ENCODE peak calls at places on chromosomes 13 and 19, in eight cellular contexts. B, Q, V, C, T, Z, Y and J are unnamed samples.

GRCh38 chr13:94712812-94713555 is 639 bp upstream of the SOX21 start:
- DNase-seq in Q (peak; percentile 60), B (no peak), C (peak; percentile 31), T (no peak), Z (peak; percentile 64), V (peak; percentile 62), Y (peak; percentile 48), J (no peak)

GRCh38 chr19:37999309-38000213 is 92.6 kb downstream of the SIPA1L3 start:
- DNase-seq in T (no peak), C (peak; percentile 74), Z (no peak), B (peak; percentile 98), Y (no peak), Q (no peak), V (no peak), J (peak; percentile 90)

GRCh38 chr19:12867120-12868099 is 13.8 kb downstream of the DNASE2 start:
- DNase-seq in C (peak; percentile 62), Y (peak; percentile 67), B (no peak), Q (peak; percentile 94), Z (peak; percentile 88), T (no peak), V (no peak), J (peak; percentile 87)

GRCh38 chr13:42930136-42930535 is 61.9 kb downstream of the EPSTI1 start:
- DNase-seq in B (no peak), C (no peak), Y (no peak), Q (no peak), V (no peak), T (no peak), Z (no peak), J (no peak)

GRCh38 chr13:77522444-77522843 is 13.1 kb upstream of the SCEL start:
- DNase-seq in C (no peak), Q (no peak), T (no peak), V (no peak), Z (no peak), Y (no peak), B (no peak), J (no peak)

GRCh38 chr13:60448907-60449510 is 52.0 kb downstream of the TDRD3 start:
- DNase-seq in Z (peak; percentile 43), C (peak; percentile 44), Q (peak; percentile 66), V (no peak), B (peak; percentile 4), Y (peak; percentile 38), T (no peak), J (no peak)

GRCh38 chr13:51601601-51602348 is 17.5 kb downstream of the WDFY2 start:
- DNase-seq in Z (no peak), Q (no peak), V (no peak), T (no peak), C (no peak), Y (no peak), B (no peak), J (no peak)

GRCh38 chr19:32324631-32325215 is 20.7 kb upstream of the ZNF507 start:
- DNase-seq in Y (peak; percentile 85), C (no peak), Z (no peak), T (no peak), V (no peak), B (no peak), Q (no peak), J (no peak)

GRCh38 chr13:44854264-44855060 is 134.8 kb downstream of the NUFIP1 start:
- DNase-seq in Y (peak; percentile 71), Q (no peak), V (no peak), B (no peak), C (no peak), T (no peak), Z (no peak), J (no peak)

GRCh38 chr19:441213-441823 is 19.5 kb downstream of the SHC2 start:
- DNase-seq in C (no peak), Z (no peak), Y (no peak), T (no peak), Q (no peak), V (no peak), B (no peak), J (no peak)

GRCh38 chr19:12497032-12497431 is 12.4 kb upstream of the ZNF709 start:
- DNase-seq in Z (no peak), V (no peak), Q (no peak), T (no peak), C (no peak), Y (no peak), B (no peak), J (no peak)

GRCh38 chr19:5927439-5927821 is 13.4 kb downstream of the CAPS start:
- DNase-seq in Y (no peak), Q (no peak), Z (no peak), T (no peak), C (no peak), V (no peak), B (no peak), J (no peak)

GRCh38 chr19:9883231-9883758 is 48.2 kb downstream of the PIN1 start:
- DNase-seq in B (no peak), Z (no peak), Y (no peak), C (peak; percentile 68), T (no peak), Q (peak; percentile 38), V (no peak), J (no peak)

GRCh38 chr19:1244693-1245451 is 3.3 kb downstream of the ATP5F1D start:
- DNase-seq in V (no peak), B (no peak), T (no peak), C (no peak), Y (no peak), Q (no peak), Z (no peak), J (no peak)

GRCh38 chr19:34580055-34580336 is 97.0 kb downstream of the SCGB2B2 start:
- DNase-seq in Z (no peak), V (no peak), Y (no peak), T (no peak), Q (no peak), B (no peak), C (no peak), J (no peak)

GRCh38 chr19:49201042-49201441 is 43.5 kb downstream of the TRPM4 start:
- DNase-seq in Z (no peak), Q (no peak), C (no peak), V (no peak), B (no peak), T (no peak), Y (no peak), J (no peak)

GRCh38 chr19:40523322-40524047 is 53.2 kb upstream of the SHKBP1 start:
- DNase-seq in Z (peak; percentile 76), B (no peak), V (peak; percentile 49), Y (peak; percentile 48), T (no peak), C (peak; percentile 46), Q (peak; percentile 93), J (no peak)

GRCh38 chr13:33328691-33329090 is 43.1 kb upstream of the STARD13 start:
- DNase-seq in V (no peak), B (no peak), Y (peak; percentile 51), T (no peak), Z (no peak), Q (no peak), C (no peak), J (no peak)

GRCh38 chr13:113926301-113926761 is 47.5 kb downstream of the C13orf46 start:
- DNase-seq in Z (no peak), Q (no peak), V (no peak), T (peak; percentile 78), C (no peak), B (no peak), Y (peak; percentile 61), J (peak; percentile 64)

GRCh38 chr13:113153810-113154748 is 4.4 kb upstream of the PROZ start:
- DNase-seq in C (peak; percentile 72), T (no peak), B (no peak), V (peak; percentile 86), Y (peak; percentile 87), Q (peak; percentile 64), Z (peak; percentile 75), J (peak; percentile 88)

GRCh38 chr13:47463726-47464125 is 537.3 kb downstream of the SUCLA2 start:
- DNase-seq in Y (no peak), B (no peak), V (no peak), C (no peak), Z (no peak), Q (peak; percentile 12), T (no peak), J (no peak)

GRCh38 chr13:92972751-92973150 is 253.9 kb upstream of the GPC6 start:
- DNase-seq in Y (no peak), B (no peak), V (no peak), T (no peak), C (no peak), Q (no peak), Z (no peak), J (no peak)

GRCh38 chr13:71902676-71903075 is 35.7 kb upstream of the DACH1 start:
- DNase-seq in V (no peak), C (no peak), T (no peak), B (no peak), Z (no peak), Y (no peak), Q (peak; percentile 32), J (no peak)

GRCh38 chr19:23543351-23543750 is 143.7 kb downstream of the ZNF675 start:
- DNase-seq in C (no peak), Z (no peak), T (no peak), B (no peak), Y (no peak), V (no peak), Q (no peak), J (no peak)

GRCh38 chr13:35630551-35631275 is 154.2 kb upstream of the MAB21L1 start:
- DNase-seq in Y (peak; percentile 45), V (no peak), C (peak; percentile 31), Z (peak; percentile 10), B (no peak), T (no peak), Q (peak; percentile 94), J (no peak)

GRCh38 chr13:35818577-35819165 is 312.5 kb downstream of the DCLK1 start:
- DNase-seq in T (no peak), Y (peak; percentile 57), Z (no peak), V (no peak), Q (peak; percentile 63), B (no peak), C (peak; percentile 21), J (no peak)

GRCh38 chr19:2524840-2525723 is 49.2 kb downstream of the GADD45B start:
- DNase-seq in V (peak; percentile 32), B (no peak), Z (no peak), Q (peak; percentile 43), T (no peak), C (peak; percentile 59), Y (no peak), J (no peak)

GRCh38 chr19:14385492-14385891 is 4.2 kb downstream of the ADGRE5 start:
- DNase-seq in Y (no peak), Z (no peak), B (no peak), C (no peak), Q (no peak), T (no peak), V (no peak), J (no peak)

GRCh38 chr19:33726756-33727155 is 69.9 kb upstream of the KCTD15 start:
- DNase-seq in T (no peak), Z (no peak), B (no peak), V (no peak), Q (no peak), C (no peak), Y (no peak), J (no peak)

GRCh38 chr19:15331419-15332310 is 674 bp downstream of the BRD4 start:
- DNase-seq in Z (peak; percentile 54), C (peak; percentile 78), V (peak; percentile 39), Q (peak; percentile 55), B (no peak), T (peak; percentile 92), Y (no peak), J (peak; percentile 85)

GRCh38 chr19:23283925-23284324 is 33.7 kb upstream of the ZNF724 start:
- DNase-seq in Y (peak; percentile 14), T (no peak), Z (peak; percentile 43), B (no peak), C (no peak), V (peak; percentile 18), Q (peak; percentile 88), J (no peak)

GRCh38 chr19:1248454-1249297 is at the start of gene MIDN:
- DNase-seq in B (no peak), Z (peak; percentile 86), C (peak; percentile 65), V (peak; percentile 74), Y (peak; percentile 91), Q (peak; percentile 90), T (peak; percentile 97), J (peak; percentile 96)

GRCh38 chr13:40563350-40564125 is 102.9 kb downstream of the FOXO1 start:
- DNase-seq in Q (no peak), Z (no peak), B (no peak), C (no peak), V (peak; percentile 47), Y (no peak), T (no peak), J (no peak)

GRCh38 chr13:110377178-110378175 is 70.4 kb downstream of the COL4A2 start:
- DNase-seq in Q (no peak), Y (no peak), V (no peak), B (no peak), Z (no peak), C (no peak), T (no peak), J (no peak)